ENCODE peak calls at places on chromosome 21, in five cellular contexts. Y, V, U, L and X are unnamed samples. For H3K27me3, the result is how much of the 10 kb centered on the place peaks cover.

GRCh38 chr21:34878501-34878900 is 170.6 kb downstream of the RUNX1 start:
- DNase-seq in L (no peak), V (no peak), U (peak), Y (no peak), X (no peak)

GRCh38 chr21:29196664-29197052 is 66.2 kb downstream of the MAP3K7CL start:
- DNase-seq in Y (no peak), V (no peak), L (no peak), U (no peak), X (no peak)

GRCh38 chr21:16193758-16194606 is 464.2 kb downstream of the USP25 start:
- DNase-seq in V (peak), U (peak), L (peak), Y (peak), X (peak)

GRCh38 chr21:25298512-25299491 is 308.5 kb downstream of the MRPL39 start:
- DNase-seq in L (no peak), U (peak), Y (no peak), V (no peak), X (no peak)

GRCh38 chr21:17428980-17429379 is 83.9 kb upstream of the CXADR start:
- DNase-seq in Y (no peak), L (no peak), U (no peak), V (no peak), X (no peak)

GRCh38 chr21:34545079-34545884 is 33.3 kb upstream of the KCNE1 start:
- DNase-seq in U (peak), L (peak), Y (peak), V (no peak), X (no peak)

GRCh38 chr21:15848632-15849031 is 118.8 kb downstream of the USP25 start:
- DNase-seq in V (no peak), Y (no peak), L (no peak), U (peak), X (no peak)

GRCh38 chr21:39072468-39072867 is 110.8 kb downstream of the PSMG1 start:
- DNase-seq in L (peak), V (no peak), Y (no peak), U (no peak), X (no peak)

GRCh38 chr21:34726627-34727337 is 58.0 kb downstream of the CLIC6 start:
- DNase-seq in U (peak), L (no peak), Y (no peak), V (no peak), X (no peak)

GRCh38 chr21:39141502-39141901 is 41.7 kb downstream of the PSMG1 start:
- DNase-seq in L (no peak), U (peak), Y (no peak), V (no peak), X (peak)

GRCh38 chr21:25837545-25838263 is 102.9 kb downstream of the GABPA start:
- DNase-seq in L (no peak), Y (no peak), U (peak), V (no peak), X (peak)

GRCh38 chr21:32336711-32337110 is 38.1 kb downstream of the MRAP start:
- DNase-seq in L (peak), V (no peak), U (peak), Y (no peak), X (no peak)

GRCh38 chr21:15732290-15732995 is 2.7 kb downstream of the USP25 start:
- DNase-seq in U (no peak), V (no peak), L (no peak), Y (no peak), X (no peak)

GRCh38 chr21:16870116-16870515 is 642.7 kb upstream of the CXADR start:
- DNase-seq in L (no peak), V (no peak), Y (no peak), U (no peak), X (peak)

GRCh38 chr21:14771587-14771986 is 225.5 kb upstream of the SAMSN1 start:
- DNase-seq in V (no peak), L (no peak), U (no peak), Y (no peak), X (no peak)

GRCh38 chr21:16913010-16913409 is 599.8 kb upstream of the CXADR start:
- DNase-seq in L (no peak), Y (no peak), V (no peak), U (no peak), X (no peak)

GRCh38 chr21:38267991-38268858 is 11.4 kb downstream of the KCNJ15 start:
- DNase-seq in V (no peak), U (no peak), Y (no peak), L (peak), X (no peak)

GRCh38 chr21:32753818-32754610 is 17.5 kb downstream of the PAXBP1 start:
- DNase-seq in Y (no peak), V (no peak), U (no peak), L (no peak), X (no peak)

GRCh38 chr21:18951291-18952038 is 547.9 kb upstream of the TMPRSS15 start:
- DNase-seq in Y (peak), L (no peak), V (no peak), U (no peak), X (no peak)

GRCh38 chr21:16264314-16264713 is 534.5 kb downstream of the USP25 start:
- DNase-seq in V (no peak), L (no peak), U (no peak), Y (no peak), X (no peak)

GRCh38 chr21:14911351-14911750 is 153.4 kb downstream of the NRIP1 start:
- DNase-seq in L (no peak), U (no peak), V (no peak), Y (no peak), X (no peak)

GRCh38 chr21:34822957-34823356 is 154.2 kb downstream of the CLIC6 start:
- DNase-seq in U (peak), L (no peak), Y (no peak), V (no peak), X (no peak)

GRCh38 chr21:33036430-33037162 is 10.9 kb downstream of the OLIG2 start:
- DNase-seq in V (no peak), L (no peak), U (peak), Y (no peak), X (peak)

GRCh38 chr21:35529141-35529863 is 480.2 kb upstream of the RUNX1 start:
- DNase-seq in L (no peak), V (no peak), U (peak), Y (peak), X (peak)

GRCh38 chr21:32359719-32360260 is 33.0 kb downstream of the URB1 start:
- DNase-seq in V (no peak), L (peak), Y (peak), U (no peak), X (no peak)

GRCh38 chr21:16004121-16004520 is 274.3 kb downstream of the USP25 start:
- DNase-seq in V (no peak), L (no peak), U (no peak), Y (no peak), X (no peak)

GRCh38 chr21:28767523-28767922 is 225.2 kb downstream of the LTN1 start:
- DNase-seq in V (no peak), L (no peak), Y (no peak), U (no peak), X (no peak)

GRCh38 chr21:29892379-29892778 is 47.4 kb downstream of the GRIK1 start:
- DNase-seq in V (no peak), L (no peak), Y (no peak), U (no peak), X (no peak)

GRCh38 chr21:26169061-26169610 is 1.4 kb downstream of the APP start:
- DNase-seq in V (peak), L (peak), U (peak), Y (peak), X (no peak)

GRCh38 chr21:39084979-39085729 is 98.1 kb downstream of the PSMG1 start:
- DNase-seq in Y (no peak), U (no peak), L (no peak), V (no peak), X (no peak)

GRCh38 chr21:34553199-34553952 is 41.4 kb upstream of the KCNE1 start:
- DNase-seq in Y (no peak), V (no peak), U (peak), L (no peak), X (no peak)

GRCh38 chr21:35048183-35048601 is 910 bp downstream of the RUNX1 start:
- DNase-seq in Y (no peak), U (peak), V (no peak), L (no peak), X (no peak)

GRCh38 chr21:18772404-18772803 is 368.8 kb upstream of the TMPRSS15 start:
- DNase-seq in Y (no peak), U (peak), L (no peak), V (no peak), X (no peak)

GRCh38 chr21:16767201-16767600 is 745.6 kb upstream of the CXADR start:
- DNase-seq in U (no peak), V (no peak), L (no peak), Y (no peak), X (no peak)

GRCh38 chr21:29523646-29524045 is 224.9 kb downstream of the BACH1 start:
- DNase-seq in U (no peak), Y (no peak), V (no peak), L (peak), X (no peak)

GRCh38 chr21:17799414-17800164 is 19.6 kb downstream of the C21orf91 start:
- DNase-seq in U (no peak), L (no peak), V (no peak), Y (no peak), X (no peak)

GRCh38 chr21:38511662-38512243 is 13.5 kb upstream of the ERG start:
- DNase-seq in Y (no peak), U (no peak), L (no peak), V (no peak), X (no peak)

GRCh38 chr21:40466893-40467483 is 380.0 kb downstream of the DSCAM start:
- DNase-seq in U (peak), V (no peak), L (no peak), Y (peak), X (no peak)
- TF ChIP-seq CTCF in U (peak), V (peak), L (peak), Y (peak), X (peak)

DNA sequence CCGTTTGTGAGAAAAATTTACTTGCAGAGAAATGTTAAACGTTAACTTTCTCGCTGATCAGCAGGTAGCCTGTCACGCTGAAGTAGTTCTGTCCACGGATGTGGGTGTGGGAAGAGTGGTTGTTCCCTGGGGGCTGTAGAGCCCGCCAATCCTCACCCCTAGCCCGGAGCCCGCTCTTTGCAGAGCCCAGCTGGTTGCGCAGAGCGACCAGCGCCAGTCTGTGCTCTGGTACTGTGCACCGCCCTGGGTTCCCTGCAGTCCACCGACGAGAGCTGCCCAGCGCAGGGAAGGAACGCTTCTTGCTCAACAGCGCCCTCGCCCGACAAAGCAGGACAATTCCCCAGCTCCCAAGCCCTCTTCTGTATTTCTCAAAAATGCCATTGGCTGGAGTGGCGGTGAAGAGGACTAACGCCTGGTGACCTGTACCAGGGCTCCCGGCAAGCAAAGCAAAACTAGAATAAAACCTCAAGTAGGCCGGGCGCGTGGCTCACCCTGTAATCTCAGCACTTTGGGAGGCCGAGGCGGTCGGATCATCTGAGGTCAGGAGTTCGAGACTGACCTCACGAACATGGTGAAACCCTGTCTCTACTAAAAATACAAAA is 3.3 kb downstream of the RIPPLY3 start:
- DNase-seq in U (peak), L (peak), Y (peak), V (peak), X (peak)
- H3K27me3 ChIP-seq in U (under half), L (under half), Y (under half), V (under half), X (under half)

DNA sequence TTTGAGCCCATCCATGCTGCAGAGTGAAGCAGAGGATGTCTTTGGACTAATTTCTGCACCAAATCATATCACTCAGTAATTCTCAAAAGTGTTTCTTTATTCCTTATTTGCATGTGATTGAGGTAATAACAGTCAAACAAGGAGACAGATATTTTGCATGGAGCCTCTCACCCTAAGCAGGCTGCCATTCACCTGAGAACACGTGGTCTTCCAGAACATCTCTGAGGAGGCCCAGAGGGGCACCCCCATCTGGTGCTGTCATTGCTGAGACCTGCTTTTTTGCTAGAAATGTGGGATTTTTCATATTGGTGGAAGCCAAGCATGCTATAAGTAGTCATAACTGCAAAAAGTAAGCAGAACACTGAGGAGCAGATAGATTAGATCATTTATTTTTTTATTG is 7.7 kb downstream of the SLC37A1 start:
- DNase-seq in L (no peak), U (no peak), Y (no peak), V (no peak), X (no peak)
- TF ChIP-seq CTCF in L (no peak), U (no peak), Y (no peak), V (no peak), X (no peak)

DNA sequence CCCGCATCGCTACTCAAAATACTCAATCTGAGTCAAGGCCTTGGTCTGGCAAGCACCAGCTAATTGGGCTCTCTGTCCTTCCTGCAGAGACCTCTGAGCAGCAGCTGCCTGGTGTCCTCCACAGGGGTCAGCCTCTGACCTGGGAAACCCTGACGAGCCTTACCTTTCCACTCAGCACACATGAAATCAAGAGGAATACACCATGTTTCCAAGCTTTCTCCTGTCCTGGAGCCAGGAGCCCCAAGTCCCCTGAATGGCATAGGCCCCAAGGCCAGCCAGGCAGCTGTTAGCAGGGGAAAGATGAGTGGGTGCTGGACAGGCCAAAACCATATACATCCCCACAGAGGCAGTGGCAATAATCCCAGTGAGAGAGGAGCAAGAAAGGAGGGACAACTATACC is 27.2 kb upstream of the TSPEAR start:
- DNase-seq in V (no peak), L (no peak), U (no peak), Y (no peak), X (no peak)
- H3K27me3 ChIP-seq in V (under half), L (under half), U (under half), Y (under half), X (under half)

GRCh38 chr21:46503922-46504539 is 45.3 kb downstream of the DIP2A start:
- DNase-seq in V (no peak), L (no peak), U (no peak), Y (no peak), X (no peak)
- TF ChIP-seq CTCF in V (no peak), L (no peak), U (no peak), Y (no peak), X (no peak)

DNA sequence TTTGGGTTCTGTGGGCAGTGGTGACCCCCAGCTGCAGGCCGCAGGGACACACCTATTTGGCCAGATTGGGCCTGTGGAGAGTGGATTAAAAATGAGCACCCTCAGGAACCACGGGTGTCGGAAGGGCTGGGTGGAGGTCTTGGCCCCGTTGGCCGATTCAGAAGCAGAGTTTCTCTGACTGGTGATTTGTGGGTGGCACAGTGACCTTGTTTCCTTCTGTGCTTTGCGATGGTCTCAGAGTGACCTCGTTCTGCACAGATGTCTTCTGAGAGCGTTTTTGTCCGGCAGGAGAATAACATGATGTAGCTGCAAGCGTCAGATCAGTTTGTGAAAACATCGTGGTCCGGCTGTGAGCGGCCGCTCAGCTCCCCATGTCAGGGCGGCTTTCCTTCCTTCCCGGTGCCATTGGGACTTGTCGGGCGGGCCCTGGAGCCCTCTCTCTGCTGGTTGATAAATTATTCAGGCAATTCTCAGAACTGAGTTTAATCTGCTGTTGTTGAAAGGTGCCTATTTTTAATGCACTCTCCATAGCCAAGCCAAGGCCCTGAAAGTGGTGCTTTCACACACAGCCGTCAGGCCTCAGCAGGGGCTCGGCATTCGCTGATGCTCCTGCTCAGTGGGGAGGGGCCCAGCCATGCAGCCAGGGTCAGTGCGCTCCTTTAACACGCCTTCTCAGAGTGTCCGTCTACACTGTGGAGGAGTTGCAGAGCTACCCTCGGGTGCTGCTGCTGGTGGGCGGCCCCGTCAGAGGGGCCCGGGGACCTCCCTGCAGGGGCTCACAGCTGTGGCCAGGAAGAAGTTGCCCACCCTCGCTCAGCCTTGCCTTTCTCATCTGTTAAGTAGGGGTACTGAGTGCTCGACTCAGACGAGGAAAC is 26.8 kb downstream of the TRPM2 start:
- DNase-seq in V (no peak), Y (no peak), L (peak), U (no peak), X (no peak)
- H3K27me3 ChIP-seq in V (under half), Y (under half), L (under half), U (under half), X (under half)

GRCh38 chr21:31218830-31219608 is 125.0 kb downstream of the TIAM1 start:
- DNase-seq in V (no peak), L (no peak), Y (no peak), U (peak), X (no peak)

GRCh38 chr21:31216206-31216605 is 127.9 kb downstream of the TIAM1 start:
- DNase-seq in U (no peak), L (no peak), Y (no peak), V (no peak), X (no peak)

GRCh38 chr21:31213787-31214186 is 130.3 kb downstream of the TIAM1 start:
- DNase-seq in U (no peak), Y (peak), L (no peak), V (no peak), X (no peak)
- TF ChIP-seq CTCF in U (no peak), Y (no peak), L (no peak), V (no peak), X (peak)